ENCODE peak calls at places on chromosomes 2 and 18, in four cellular contexts. T is HS-5; N is CD4-positive, CD25-positive, alpha-beta regulatory T cell; Q is stimulated activated effector memory CD8-positive, alpha-beta T cell treated with anti-CD3 and anti-CD28 coated beads, Interleukin-12 subunit alpha, Interleukin-12 subunit beta, amount 100 ng/mL, for 72 hours. Z is an unnamed sample.

GRCh38 chr2:9909106-9909505 is 42.4 kb upstream of the GRHL1 start:
- DNase-seq in T (no peak), N (peak; percentile 46), Q (no peak), Z (no peak)

GRCh38 chr2:133993160-133993559 is 260.7 kb upstream of the MGAT5 start:
- DNase-seq in T (no peak), N (no peak), Q (no peak), Z (no peak)

GRCh38 chr2:215367647-215368492 is 56.0 kb downstream of the ATIC start:
- DNase-seq in T (peak; percentile 56), N (no peak), Q (no peak), Z (no peak)

GRCh38 chr2:234853739-234854138 is 98.1 kb upstream of the SH3BP4 start:
- DNase-seq in T (no peak), N (no peak), Q (no peak), Z (no peak)

GRCh38 chr18:13799396-13799795 is 24.6 kb upstream of the MC5R start:
- DNase-seq in T (no peak), N (no peak), Q (no peak), Z (no peak)

GRCh38 chr18:3651266-3651665 is 201.3 kb downstream of the TGIF1 start:
- DNase-seq in T (no peak), N (no peak), Q (no peak), Z (no peak)

GRCh38 chr2:95374029-95374428 is 28.5 kb upstream of the FAHD2A start:
- DNase-seq in T (no peak), N (no peak), Q (no peak), Z (no peak)

GRCh38 chr2:191026377-191026776 is 12.4 kb upstream of the STAT1 start:
- DNase-seq in T (no peak), N (no peak), Q (no peak), Z (no peak)

GRCh38 chr2:118148133-118148532 is 59.9 kb downstream of the INSIG2 start:
- DNase-seq in T (no peak), N (no peak), Q (no peak), Z (no peak)

GRCh38 chr2:219071189-219071816 is 10.6 kb upstream of the IHH start:
- DNase-seq in T (no peak), N (no peak), Q (no peak), Z (no peak)

GRCh38 chr18:78741381-78742340 is 238.0 kb upstream of the SALL3 start:
- DNase-seq in T (no peak), N (no peak), Q (no peak), Z (no peak)

GRCh38 chr2:5520352-5520996 is 171.7 kb upstream of the SOX11 start:
- DNase-seq in T (no peak), N (no peak), Q (no peak), Z (no peak)